ENCODE peak calls at places on chromosomes 7 and 10, in nine cellular contexts. Q is amygdala; J is activated CD4-positive, CD25-positive, alpha-beta regulatory T cell; Y is activated T-cell treated with anti-CD3 and anti-CD28 coated beads, Interleukin-2, amount 50 U/mL, for 1 hour; S is GOT3; N is bronchial epithelial cell; O is GM06990; F is H7; R is A549. X is an unnamed sample.

GRCh38 chr10:101287922-101288638 is 58.8 kb upstream of the LBX1 start:
- DNase-seq in N (no peak), F (peak; percentile 86), R (peak; percentile 54), Q (no peak), O (no peak), J (no peak), Y (no peak), S (no peak), X (no peak)

GRCh38 chr7:12494354-12495024 is 76.0 kb upstream of the SCIN start:
- DNase-seq in J (no peak), Y (no peak), Q (no peak), N (no peak), S (no peak), O (no peak), F (peak; percentile 30), R (no peak), X (no peak)

GRCh38 chr10:121781101-121781500 is 146.7 kb downstream of the ATE1 start:
- DNase-seq in Q (no peak), F (no peak), S (no peak), N (peak; percentile 99), Y (no peak), O (no peak), J (no peak), R (no peak), X (no peak)

GRCh38 chr10:4249841-4250496 is 465.0 kb upstream of the KLF6 start:
- DNase-seq in R (no peak), Y (no peak), N (peak; percentile 99), J (no peak), S (no peak), Q (no peak), O (no peak), F (no peak), X (no peak)

GRCh38 chr10:4093438-4093837 is 308.4 kb upstream of the KLF6 start:
- DNase-seq in F (no peak), R (no peak), Q (no peak), J (no peak), Y (no peak), O (no peak), S (no peak), N (no peak), X (no peak)

GRCh38 chr10:58477122-58477521 is 35.5 kb upstream of the BICC1 start:
- DNase-seq in F (peak; percentile 13), J (no peak), Y (no peak), S (no peak), N (no peak), Q (no peak), O (no peak), R (no peak), X (peak; percentile 71)

GRCh38 chr7:101662447-101662998 is 33.4 kb upstream of the MYL10 start:
- DNase-seq in J (no peak), F (no peak), S (no peak), R (no peak), Q (no peak), N (no peak), O (no peak), Y (no peak), X (no peak)

GRCh38 chr7:93476491-93477344 is 97.8 kb downstream of the CALCR start:
- DNase-seq in J (no peak), N (no peak), Q (no peak), S (no peak), O (no peak), F (peak; percentile 3), R (no peak), Y (no peak), X (no peak)

GRCh38 chr7:139642283-139642682 is 118.8 kb downstream of the CLEC2L start:
- DNase-seq in N (no peak), S (no peak), Y (no peak), F (no peak), J (no peak), R (no peak), O (no peak), Q (no peak), X (no peak)

GRCh38 chr10:91708174-91708861 is 75.4 kb upstream of the PPP1R3C start:
- DNase-seq in F (no peak), Q (no peak), S (no peak), R (no peak), J (no peak), N (no peak), Y (no peak), O (no peak), X (no peak)

GRCh38 chr7:116522247-116522646 is 2.6 kb upstream of the CAV1 start:
- DNase-seq in N (peak; percentile 96), S (no peak), F (peak; percentile 38), Y (no peak), Q (no peak), R (peak; percentile 80), O (no peak), J (no peak), X (no peak)

GRCh38 chr10:23055424-23056191 is 39.8 kb upstream of the MSRB2 start:
- DNase-seq in S (no peak), O (no peak), F (no peak), R (no peak), Q (no peak), N (no peak), Y (no peak), J (no peak), X (no peak)

GRCh38 chr10:133350283-133350949 is 3.2 kb downstream of the PRAP1 start:
- DNase-seq in R (no peak), Q (no peak), Y (no peak), J (no peak), N (no peak), S (no peak), O (no peak), F (peak; percentile 44), X (no peak)

GRCh38 chr7:156620246-156620775 is 20.3 kb upstream of the RNF32 start:
- DNase-seq in Q (no peak), N (no peak), F (no peak), O (no peak), J (no peak), S (no peak), R (no peak), Y (no peak), X (no peak)